ENCODE peak calls at places on chromosome 4, in five cellular contexts. One of them, this sample, is unnamed.

GRCh38 chr4:188005561-188005960 is 10.0 kb downstream of the ZFP42 start:
- DNase-seq in H9: no peak
- DNase-seq in H1: no peak
- DNase-seq in mesenchymal stem cell: no peak
- DNase-seq in neuronal stem cell: no peak
- DNase-seq in this sample: no peak

GRCh38 chr4:185839204-185839712 is 27.3 kb upstream of the SORBS2 start:
- DNase-seq in H9: peak; percentile 90
- DNase-seq in H1: peak; percentile 96
- DNase-seq in mesenchymal stem cell: peak; percentile 98
- DNase-seq in neuronal stem cell: peak; percentile 71
- DNase-seq in this sample: peak; percentile 91

GRCh38 chr4:127400736-127401346 is 231.9 kb upstream of the INTU start:
- DNase-seq in H9: peak; percentile 73
- DNase-seq in H1: peak; percentile 19
- DNase-seq in mesenchymal stem cell: peak; percentile 85
- DNase-seq in neuronal stem cell: peak; percentile 57
- DNase-seq in this sample: peak; percentile 83

GRCh38 chr4:147182041-147182440 is 236.4 kb upstream of the TTC29 start:
- DNase-seq in H9: no peak
- DNase-seq in H1: no peak
- DNase-seq in mesenchymal stem cell: no peak
- DNase-seq in neuronal stem cell: peak; percentile 38
- DNase-seq in this sample: no peak

GRCh38 chr4:78660559-78660958 is 109.0 kb downstream of the ANXA3 start:
- DNase-seq in H9: no peak
- DNase-seq in H1: no peak
- DNase-seq in mesenchymal stem cell: no peak
- DNase-seq in neuronal stem cell: no peak
- DNase-seq in this sample: no peak

GRCh38 chr4:183394166-183394951 is 50.1 kb upstream of the CDKN2AIP start:
- DNase-seq in H9: no peak
- DNase-seq in H1: no peak
- DNase-seq in mesenchymal stem cell: no peak
- DNase-seq in neuronal stem cell: no peak
- DNase-seq in this sample: no peak

GRCh38 chr4:78951862-78952472 is 12.7 kb upstream of the PAQR3 start:
- DNase-seq in H9: no peak
- DNase-seq in H1: no peak
- DNase-seq in mesenchymal stem cell: peak; percentile 56
- DNase-seq in neuronal stem cell: peak; percentile 20
- DNase-seq in this sample: peak; percentile 45

GRCh38 chr4:56434599-56435000 is 815 bp downstream of the PPAT start:
- DNase-seq in H9: no peak
- DNase-seq in H1: no peak
- DNase-seq in mesenchymal stem cell: no peak
- DNase-seq in neuronal stem cell: no peak
- DNase-seq in this sample: peak; percentile 58

GRCh38 chr4:189974056-189974455 is 33.4 kb downstream of the FRG1 start:
- DNase-seq in H9: no peak
- DNase-seq in H1: no peak
- DNase-seq in mesenchymal stem cell: no peak
- DNase-seq in neuronal stem cell: no peak
- DNase-seq in this sample: no peak

GRCh38 chr4:123587983-123588494 is 191.4 kb downstream of the SPRY1 start:
- DNase-seq in H9: no peak
- DNase-seq in H1: no peak
- DNase-seq in mesenchymal stem cell: peak; percentile 99
- DNase-seq in neuronal stem cell: no peak
- DNase-seq in this sample: peak; percentile 93

GRCh38 chr4:83219991-83220360 is 64.6 kb downstream of the COQ2 start:
- DNase-seq in H9: no peak
- DNase-seq in H1: no peak
- DNase-seq in mesenchymal stem cell: no peak
- DNase-seq in neuronal stem cell: no peak
- DNase-seq in this sample: no peak

GRCh38 chr4:168981460-168981859 is 28.6 kb downstream of the CBR4 start:
- DNase-seq in H9: no peak
- DNase-seq in H1: no peak
- DNase-seq in mesenchymal stem cell: no peak
- DNase-seq in neuronal stem cell: no peak
- DNase-seq in this sample: peak; percentile 60

GRCh38 chr4:3719191-3719590 is 47.0 kb upstream of the ADRA2C start:
- DNase-seq in H9: no peak
- DNase-seq in H1: no peak
- DNase-seq in mesenchymal stem cell: no peak
- DNase-seq in neuronal stem cell: no peak
- DNase-seq in this sample: no peak

GRCh38 chr4:155009288-155009687 is 199.1 kb upstream of the NPY2R start:
- DNase-seq in H9: no peak
- DNase-seq in H1: no peak
- DNase-seq in mesenchymal stem cell: no peak
- DNase-seq in neuronal stem cell: no peak
- DNase-seq in this sample: no peak

GRCh38 chr4:143531368-143531767 is 17.9 kb downstream of the SMARCA5 start:
- DNase-seq in H9: no peak
- DNase-seq in H1: no peak
- DNase-seq in mesenchymal stem cell: peak; percentile 26
- DNase-seq in neuronal stem cell: no peak
- DNase-seq in this sample: peak; percentile 5

GRCh38 chr4:62948108-62948507 is 1461.1 kb downstream of the TECRL start:
- DNase-seq in H9: no peak
- DNase-seq in H1: no peak
- DNase-seq in mesenchymal stem cell: peak; percentile 3
- DNase-seq in neuronal stem cell: no peak
- DNase-seq in this sample: no peak

GRCh38 chr4:53059253-53059652 is 197.1 kb downstream of the RASL11B start:
- DNase-seq in H9: no peak
- DNase-seq in H1: no peak
- DNase-seq in mesenchymal stem cell: no peak
- DNase-seq in neuronal stem cell: no peak
- DNase-seq in this sample: no peak

GRCh38 chr4:167555338-167556022 is 321.2 kb upstream of the SPOCK3 start:
- DNase-seq in H9: no peak
- DNase-seq in H1: no peak
- DNase-seq in mesenchymal stem cell: no peak
- DNase-seq in neuronal stem cell: no peak
- DNase-seq in this sample: no peak

GRCh38 chr4:147777456-147778091 is 45.7 kb downstream of the ARHGAP10 start:
- DNase-seq in H9: no peak
- DNase-seq in H1: no peak
- DNase-seq in mesenchymal stem cell: peak; percentile 56
- DNase-seq in neuronal stem cell: no peak
- DNase-seq in this sample: peak; percentile 34

GRCh38 chr4:54657556-54658313 is at the start of gene KIT:
- DNase-seq in H9: peak; percentile 92
- DNase-seq in H1: peak; percentile 66
- DNase-seq in mesenchymal stem cell: peak; percentile 38
- DNase-seq in neuronal stem cell: peak; percentile 75
- DNase-seq in this sample: peak; percentile 32

GRCh38 chr4:177375971-177376370 is 66.3 kb downstream of the AGA start:
- DNase-seq in H9: no peak
- DNase-seq in H1: no peak
- DNase-seq in mesenchymal stem cell: no peak
- DNase-seq in neuronal stem cell: no peak
- DNase-seq in this sample: no peak

GRCh38 chr4:185396724-185397402 is at the start of gene ANKRD37:
- DNase-seq in H9: peak; percentile 69
- DNase-seq in H1: no peak
- DNase-seq in mesenchymal stem cell: peak; percentile 45
- DNase-seq in neuronal stem cell: no peak
- DNase-seq in this sample: peak; percentile 19

GRCh38 chr4:150867148-150867547 is 147.9 kb downstream of the LRBA start:
- DNase-seq in H9: no peak
- DNase-seq in H1: no peak
- DNase-seq in mesenchymal stem cell: peak; percentile 81
- DNase-seq in neuronal stem cell: peak; percentile 69
- DNase-seq in this sample: peak; percentile 81

GRCh38 chr4:217891-218290 is 87.4 kb downstream of the ZNF732 start:
- DNase-seq in H9: no peak
- DNase-seq in H1: no peak
- DNase-seq in mesenchymal stem cell: no peak
- DNase-seq in neuronal stem cell: no peak
- DNase-seq in this sample: no peak

GRCh38 chr4:213971-214370 is 89.7 kb downstream of the ZNF718 start:
- DNase-seq in H9: no peak
- DNase-seq in H1: no peak
- DNase-seq in mesenchymal stem cell: no peak
- DNase-seq in neuronal stem cell: no peak
- DNase-seq in this sample: no peak

GRCh38 chr4:211033-211511 is 86.8 kb downstream of the ZNF718 start:
- DNase-seq in H9: no peak
- DNase-seq in H1: no peak
- DNase-seq in mesenchymal stem cell: no peak
- DNase-seq in neuronal stem cell: no peak
- DNase-seq in this sample: no peak

DNA sequence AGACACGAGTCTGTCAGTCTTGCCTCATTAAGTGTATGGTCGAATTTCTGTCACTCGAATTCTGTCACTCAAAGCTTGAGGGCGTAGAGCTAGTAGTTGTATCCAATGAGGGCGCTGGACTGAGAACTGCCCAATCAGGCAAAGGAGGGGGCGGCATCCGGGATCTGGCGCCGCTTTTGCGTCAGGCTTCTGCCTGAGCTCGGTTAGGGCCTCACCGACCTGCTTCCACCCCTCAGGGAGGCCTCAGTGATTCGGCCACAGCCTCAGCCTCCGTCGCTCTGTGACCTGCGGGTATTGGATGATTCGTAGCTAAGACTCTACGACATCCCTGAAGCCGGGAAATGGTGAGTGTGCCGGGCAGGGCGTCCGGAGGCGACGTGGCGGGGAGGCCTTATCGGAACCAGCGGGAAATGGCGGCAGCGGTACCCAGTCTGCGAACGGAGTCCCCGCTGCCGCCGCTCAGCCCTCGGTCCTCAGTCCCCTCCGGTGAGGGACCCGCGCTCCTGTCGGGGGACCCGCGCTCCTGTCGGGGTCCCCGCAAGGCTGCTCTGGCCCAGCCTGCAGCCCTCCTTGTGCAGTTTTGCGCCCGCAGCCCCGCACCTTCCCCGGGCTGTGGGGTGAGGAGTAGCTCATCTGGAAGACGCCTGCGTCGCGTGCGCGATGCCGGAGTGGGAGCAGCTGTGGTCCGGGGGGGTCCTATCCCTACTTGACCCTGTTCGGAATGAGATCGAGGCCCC is 88.3 kb downstream of the ZNF718 start:
- DNase-seq in H9: no peak
- DNase-seq in H1: no peak
- DNase-seq in mesenchymal stem cell: peak; percentile 89
- DNase-seq in neuronal stem cell: peak; percentile 75
- DNase-seq in this sample: peak; percentile 71
- H3K18ac ChIP-seq in H9: no peak overlapping the region
- H3K18ac ChIP-seq in H1: peak overlapping the region; percentile 75
- H3K18ac ChIP-seq in mesenchymal stem cell: peak overlapping the region; percentile 23
- H3K18ac ChIP-seq in neuronal stem cell: peak overlapping the region; percentile 96
- H3K18ac ChIP-seq in this sample: no peak overlapping the region

DNA sequence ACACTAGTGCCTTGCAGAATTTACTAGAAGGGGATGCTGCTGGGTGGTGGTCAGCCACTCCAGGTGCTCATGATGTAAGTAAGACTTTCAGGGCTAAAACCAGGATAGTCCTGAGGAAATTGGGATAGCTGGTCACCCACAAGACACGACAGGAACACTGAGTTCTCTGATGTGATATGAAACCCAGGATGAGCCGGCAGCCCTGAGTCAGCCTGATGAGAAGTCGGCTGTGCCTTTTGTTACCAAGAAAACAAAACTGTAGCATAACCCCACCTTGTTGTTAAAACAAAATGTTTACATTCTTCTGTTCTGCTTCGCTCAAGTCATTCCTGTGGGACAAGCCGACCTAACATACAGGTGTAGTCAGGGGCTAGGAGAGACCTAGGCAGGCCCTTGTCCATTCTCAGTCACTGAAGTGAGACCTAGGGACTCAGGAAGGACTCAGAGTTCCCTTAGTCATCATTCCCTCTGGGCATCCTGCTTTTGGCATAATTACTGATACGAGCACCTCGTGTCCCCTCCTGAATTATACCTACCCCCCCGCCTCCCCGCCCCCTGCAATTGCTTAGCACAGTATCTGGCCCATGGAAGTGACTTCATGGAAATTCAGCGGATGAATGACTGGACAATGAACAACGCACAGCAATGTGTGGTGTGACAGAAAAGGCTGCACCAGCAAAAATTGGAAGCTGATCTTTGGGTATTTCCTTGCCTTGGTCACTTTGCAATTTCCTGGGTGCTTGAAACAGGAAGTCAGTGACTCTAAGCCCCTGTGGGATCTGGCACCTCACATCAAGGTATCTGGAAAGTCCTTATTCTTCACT is 31.9 kb upstream of the TLR2 start:
- DNase-seq in H9: no peak
- DNase-seq in H1: no peak
- DNase-seq in mesenchymal stem cell: no peak
- DNase-seq in neuronal stem cell: no peak
- DNase-seq in this sample: no peak
- H3K4ac ChIP-seq in H9: no peak overlapping the region
- H3K4ac ChIP-seq in H1: no peak overlapping the region
- H3K4ac ChIP-seq in mesenchymal stem cell: no peak overlapping the region
- H3K4ac ChIP-seq in neuronal stem cell: no peak overlapping the region
- H3K4ac ChIP-seq in this sample: no peak overlapping the region

GRCh38 chr4:120720354-120720753 is 202.2 kb downstream of the PRDM5 start:
- DNase-seq in H9: no peak
- DNase-seq in H1: no peak
- DNase-seq in mesenchymal stem cell: no peak
- DNase-seq in neuronal stem cell: no peak
- DNase-seq in this sample: no peak
- H3K18ac ChIP-seq in H9: no peak overlapping the region
- H3K18ac ChIP-seq in H1: no peak overlapping the region
- H3K18ac ChIP-seq in mesenchymal stem cell: no peak overlapping the region
- H3K18ac ChIP-seq in neuronal stem cell: no peak overlapping the region
- H3K18ac ChIP-seq in this sample: no peak overlapping the region

GRCh38 chr4:113547487-113548042 is 214.0 kb downstream of the CAMK2D start:
- DNase-seq in H9: peak; percentile 93
- DNase-seq in H1: peak; percentile 75
- DNase-seq in mesenchymal stem cell: peak; percentile 91
- DNase-seq in neuronal stem cell: peak; percentile 82
- DNase-seq in this sample: peak; percentile 95

GRCh38 chr4:113555868-113556267 is 205.7 kb downstream of the CAMK2D start:
- DNase-seq in H9: no peak
- DNase-seq in H1: no peak
- DNase-seq in mesenchymal stem cell: no peak
- DNase-seq in neuronal stem cell: no peak
- DNase-seq in this sample: no peak

GRCh38 chr4:113548303-113548702 is 213.2 kb downstream of the CAMK2D start:
- DNase-seq in H9: no peak
- DNase-seq in H1: no peak
- DNase-seq in mesenchymal stem cell: no peak
- DNase-seq in neuronal stem cell: no peak
- DNase-seq in this sample: no peak

GRCh38 chr4:113553082-113553481 is 208.5 kb downstream of the CAMK2D start:
- DNase-seq in H9: no peak
- DNase-seq in H1: no peak
- DNase-seq in mesenchymal stem cell: no peak
- DNase-seq in neuronal stem cell: no peak
- DNase-seq in this sample: no peak

DNA sequence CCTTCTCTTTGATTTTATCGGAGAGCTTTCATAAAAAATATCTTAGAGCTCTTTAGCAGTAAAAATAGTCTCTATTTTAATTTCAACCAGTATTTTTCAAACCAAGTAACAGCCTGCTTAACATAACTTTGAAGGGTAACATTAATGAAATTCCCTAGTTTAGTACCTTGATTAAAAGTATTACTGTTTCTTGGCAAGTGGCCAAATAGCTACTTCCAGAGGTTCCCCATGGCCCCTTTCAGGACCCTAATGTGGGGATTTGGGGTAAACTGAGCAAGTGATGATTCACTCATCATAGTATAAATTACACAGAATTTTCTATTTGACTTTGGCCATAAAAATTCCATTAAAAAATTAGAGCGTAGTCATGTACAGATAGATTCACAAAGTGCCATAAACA is 211.0 kb downstream of the CAMK2D start:
- DNase-seq in H9: no peak
- DNase-seq in H1: no peak
- DNase-seq in mesenchymal stem cell: no peak
- DNase-seq in neuronal stem cell: no peak
- DNase-seq in this sample: no peak
- H3K4ac ChIP-seq in H9: no peak overlapping the region
- H3K4ac ChIP-seq in H1: no peak overlapping the region
- H3K4ac ChIP-seq in mesenchymal stem cell: no peak overlapping the region
- H3K4ac ChIP-seq in neuronal stem cell: no peak overlapping the region
- H3K4ac ChIP-seq in this sample: no peak overlapping the region

This sample was measured in IMR-90.